ENCODE peak calls at places on chromosomes 11 and 22, in six cellular contexts. One of them, this sample, is unnamed.

GRCh38 chr11:85595285-85595884 is 31.8 kb downstream of the DLG2 start:
- DNase-seq in HAP-1: no peak
- DNase-seq in breast epithelium: no peak
- DNase-seq in ovary: no peak
- DNase-seq in PC-9: no peak
- DNase-seq in astrocyte: peak; percentile 37
- DNase-seq in this sample: peak; percentile 74

GRCh38 chr11:47109051-47109791 is 67.5 kb downstream of the ARFGAP2 start:
- DNase-seq in HAP-1: no peak
- DNase-seq in breast epithelium: no peak
- DNase-seq in ovary: no peak
- DNase-seq in PC-9: no peak
- DNase-seq in astrocyte: no peak
- DNase-seq in this sample: no peak

GRCh38 chr11:27443746-27444465 is 28.7 kb downstream of the LGR4 start:
- DNase-seq in HAP-1: peak; percentile 83
- DNase-seq in breast epithelium: no peak
- DNase-seq in ovary: no peak
- DNase-seq in PC-9: no peak
- DNase-seq in astrocyte: no peak
- DNase-seq in this sample: no peak

GRCh38 chr11:75766449-75767227 is 1.9 kb upstream of the DGAT2 start:
- DNase-seq in HAP-1: no peak
- DNase-seq in breast epithelium: no peak
- DNase-seq in ovary: no peak
- DNase-seq in PC-9: no peak
- DNase-seq in astrocyte: no peak
- DNase-seq in this sample: no peak

GRCh38 chr22:20084547-20085413 is 4.7 kb downstream of the DGCR8 start:
- DNase-seq in HAP-1: peak; percentile 75
- DNase-seq in breast epithelium: no peak
- DNase-seq in ovary: no peak
- DNase-seq in PC-9: no peak
- DNase-seq in astrocyte: no peak
- DNase-seq in this sample: no peak

GRCh38 chr11:17353228-17354021 is 1.8 kb downstream of the NCR3LG1 start:
- DNase-seq in HAP-1: peak; percentile 86
- DNase-seq in breast epithelium: peak; percentile 29
- DNase-seq in ovary: peak; percentile 73
- DNase-seq in PC-9: peak; percentile 42
- DNase-seq in astrocyte: peak; percentile 77
- DNase-seq in this sample: peak; percentile 65

GRCh38 chr22:29205598-29206371 is at the start of gene EMID1:
- DNase-seq in HAP-1: peak; percentile 69
- DNase-seq in breast epithelium: no peak
- DNase-seq in ovary: peak; percentile 57
- DNase-seq in PC-9: peak; percentile 28
- DNase-seq in astrocyte: no peak
- DNase-seq in this sample: peak; percentile 12

GRCh38 chr22:45925811-45926351 is 51.1 kb downstream of the WNT7B start:
- DNase-seq in HAP-1: no peak
- DNase-seq in breast epithelium: no peak
- DNase-seq in ovary: no peak
- DNase-seq in PC-9: peak; percentile 63
- DNase-seq in astrocyte: peak; percentile 20
- DNase-seq in this sample: peak; percentile 21

GRCh38 chr11:29507381-29507780 is 509.4 kb downstream of the KCNA4 start:
- DNase-seq in HAP-1: no peak
- DNase-seq in breast epithelium: no peak
- DNase-seq in ovary: no peak
- DNase-seq in PC-9: no peak
- DNase-seq in astrocyte: no peak
- DNase-seq in this sample: no peak

GRCh38 chr22:31230871-31231621 is 18.9 kb downstream of the LIMK2 start:
- DNase-seq in HAP-1: no peak
- DNase-seq in breast epithelium: no peak
- DNase-seq in ovary: peak; percentile 60
- DNase-seq in PC-9: peak; percentile 30
- DNase-seq in astrocyte: peak; percentile 38
- DNase-seq in this sample: peak; percentile 42

GRCh38 chr11:28139848-28140415 is 31.7 kb downstream of the METTL15 start:
- DNase-seq in HAP-1: peak; percentile 82
- DNase-seq in breast epithelium: no peak
- DNase-seq in ovary: no peak
- DNase-seq in PC-9: no peak
- DNase-seq in astrocyte: no peak
- DNase-seq in this sample: no peak

GRCh38 chr11:120029321-120029720 is 108.6 kb downstream of the TRIM29 start:
- DNase-seq in HAP-1: no peak
- DNase-seq in breast epithelium: no peak
- DNase-seq in ovary: no peak
- DNase-seq in PC-9: no peak
- DNase-seq in astrocyte: no peak
- DNase-seq in this sample: no peak
- H3K4me1 ChIP-seq in HAP-1: no peaks in the 10 kb centered on the region
- H3K4me1 ChIP-seq in breast epithelium: no peaks in the 10 kb centered on the region
- H3K4me1 ChIP-seq in ovary: no peaks in the 10 kb centered on the region
- H3K4me1 ChIP-seq in PC-9: no peaks in the 10 kb centered on the region
- H3K4me1 ChIP-seq in astrocyte: no peaks in the 10 kb centered on the region
- H3K4me1 ChIP-seq in this sample: no peaks in the 10 kb centered on the region

DNA sequence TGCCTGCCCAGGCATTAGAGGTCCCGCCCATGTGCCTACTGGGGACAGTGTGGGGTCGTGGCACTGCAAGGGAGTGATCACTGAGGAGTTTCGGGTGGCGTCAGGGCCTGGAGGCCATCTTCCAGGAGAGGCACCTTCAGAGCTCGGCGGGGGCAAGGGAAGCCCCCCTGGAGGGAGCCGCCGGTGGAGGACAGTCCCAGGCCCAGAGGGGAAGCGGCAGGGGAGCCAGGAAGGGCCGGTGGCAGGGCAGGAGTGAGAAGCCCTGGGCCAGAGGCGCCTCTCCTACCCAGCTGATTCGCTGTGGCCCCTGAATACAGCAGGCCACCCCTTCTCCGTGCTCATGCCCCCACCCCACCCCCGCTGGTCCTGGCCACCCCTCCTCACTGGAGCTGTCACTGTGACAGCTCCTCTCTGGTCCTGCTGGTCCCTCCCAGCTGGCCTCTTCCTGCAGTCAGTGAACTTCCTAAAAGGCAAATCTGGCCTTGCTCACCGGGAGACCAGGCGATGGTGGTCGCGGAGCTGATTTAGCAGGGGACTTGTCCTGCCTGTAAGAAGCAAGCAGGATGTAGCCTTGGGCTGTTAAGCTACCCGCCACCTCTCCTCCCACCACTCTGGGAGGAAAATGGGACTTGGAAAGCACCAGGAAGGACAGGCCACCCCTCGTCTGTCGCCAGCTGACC is 2.1 kb upstream of the MAPK11 start:
- DNase-seq in HAP-1: peak; percentile 52
- DNase-seq in breast epithelium: no peak
- DNase-seq in ovary: no peak
- DNase-seq in PC-9: no peak
- DNase-seq in astrocyte: no peak
- DNase-seq in this sample: no peak
- H3K4me1 ChIP-seq in HAP-1: peaks cover 10% of the 10 kb centered on the region
- H3K4me1 ChIP-seq in breast epithelium: peaks cover 12% of the 10 kb centered on the region
- H3K4me1 ChIP-seq in ovary: peaks cover 22% of the 10 kb centered on the region
- H3K4me1 ChIP-seq in PC-9: peaks cover 47% of the 10 kb centered on the region
- H3K4me1 ChIP-seq in astrocyte: peaks cover 19% of the 10 kb centered on the region
- H3K4me1 ChIP-seq in this sample: peaks cover 11% of the 10 kb centered on the region

GRCh38 chr22:49938565-49939136 is 20.2 kb downstream of the CRELD2 start:
- DNase-seq in HAP-1: no peak
- DNase-seq in breast epithelium: no peak
- DNase-seq in ovary: no peak
- DNase-seq in PC-9: no peak
- DNase-seq in astrocyte: no peak
- DNase-seq in this sample: no peak
- H3K4me1 ChIP-seq in HAP-1: peaks cover 11% of the 10 kb centered on the region
- H3K4me1 ChIP-seq in breast epithelium: peaks cover 14% of the 10 kb centered on the region
- H3K4me1 ChIP-seq in ovary: peaks cover 11% of the 10 kb centered on the region
- H3K4me1 ChIP-seq in PC-9: peaks cover 20% of the 10 kb centered on the region
- H3K4me1 ChIP-seq in astrocyte: peaks cover 18% of the 10 kb centered on the region
- H3K4me1 ChIP-seq in this sample: peaks cover 13% of the 10 kb centered on the region

GRCh38 chr11:11580012-11580411 is 41.8 kb downstream of the GALNT18 start:
- DNase-seq in HAP-1: no peak
- DNase-seq in breast epithelium: no peak
- DNase-seq in ovary: no peak
- DNase-seq in PC-9: no peak
- DNase-seq in astrocyte: no peak
- DNase-seq in this sample: no peak
- H3K4me1 ChIP-seq in HAP-1: no peaks in the 10 kb centered on the region
- H3K4me1 ChIP-seq in breast epithelium: no peaks in the 10 kb centered on the region
- H3K4me1 ChIP-seq in ovary: no peaks in the 10 kb centered on the region
- H3K4me1 ChIP-seq in PC-9: no peaks in the 10 kb centered on the region
- H3K4me1 ChIP-seq in astrocyte: peaks cover 14% of the 10 kb centered on the region
- H3K4me1 ChIP-seq in this sample: peaks cover 21% of the 10 kb centered on the region

GRCh38 chr11:13313005-13313819 is 35.6 kb downstream of the BMAL1 start:
- DNase-seq in HAP-1: no peak
- DNase-seq in breast epithelium: no peak
- DNase-seq in ovary: no peak
- DNase-seq in PC-9: peak; percentile 26
- DNase-seq in astrocyte: no peak
- DNase-seq in this sample: no peak

GRCh38 chr11:13314676-13315394 is 37.2 kb downstream of the BMAL1 start:
- DNase-seq in HAP-1: no peak
- DNase-seq in breast epithelium: no peak
- DNase-seq in ovary: no peak
- DNase-seq in PC-9: no peak
- DNase-seq in astrocyte: no peak
- DNase-seq in this sample: no peak

GRCh38 chr11:13316528-13316961 is 39.0 kb downstream of the BMAL1 start:
- DNase-seq in HAP-1: no peak
- DNase-seq in breast epithelium: no peak
- DNase-seq in ovary: peak; percentile 57
- DNase-seq in PC-9: no peak
- DNase-seq in astrocyte: peak; percentile 55
- DNase-seq in this sample: peak; percentile 62

GRCh38 chr11:13317293-13318080 is 39.9 kb downstream of the BMAL1 start:
- DNase-seq in HAP-1: no peak
- DNase-seq in breast epithelium: no peak
- DNase-seq in ovary: no peak
- DNase-seq in PC-9: no peak
- DNase-seq in astrocyte: no peak
- DNase-seq in this sample: no peak

DNA sequence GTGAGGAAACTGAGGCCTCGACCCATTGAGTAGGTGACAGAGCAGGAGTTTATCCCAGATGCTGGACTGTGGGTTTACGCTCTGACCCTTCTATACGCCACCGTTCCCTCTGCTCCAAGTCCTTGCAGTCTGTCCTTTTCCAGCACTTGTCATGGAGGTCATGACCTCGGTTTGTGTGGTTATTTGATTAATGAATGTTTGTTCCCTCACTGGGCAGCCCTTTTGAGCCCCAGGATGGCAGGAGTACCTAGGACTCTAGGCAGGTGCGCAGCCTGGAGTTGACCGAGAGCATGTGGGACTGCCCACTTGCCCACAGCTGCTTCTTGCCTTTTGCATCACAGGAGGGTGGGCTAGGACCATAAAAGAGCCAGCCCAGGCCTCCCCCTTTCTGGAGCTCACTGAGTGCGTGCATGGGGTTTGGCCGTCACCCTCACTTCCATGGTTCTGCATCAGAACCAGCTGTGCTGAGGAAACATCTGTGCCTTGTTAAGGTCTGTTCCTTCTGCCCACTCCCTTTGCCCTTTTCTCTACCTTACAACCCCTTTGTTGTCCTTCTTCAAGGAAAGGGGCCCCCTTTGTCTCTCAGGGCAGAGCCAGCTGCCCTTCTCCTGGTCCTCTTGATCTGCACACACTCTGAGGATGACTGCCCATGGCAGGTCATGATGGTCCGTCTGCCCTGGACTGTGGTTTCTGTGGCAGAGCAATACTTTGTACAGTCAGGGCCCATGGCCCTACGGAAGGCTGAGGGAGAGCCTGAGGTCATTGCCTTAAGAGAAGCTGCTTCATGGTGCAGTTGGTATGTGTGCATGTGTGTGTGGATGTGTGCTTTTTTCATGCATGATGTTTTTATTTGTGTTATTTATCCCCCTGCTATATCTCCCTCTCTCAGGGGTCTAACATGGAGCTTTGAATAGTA is 38.2 kb downstream of the BMAL1 start:
- DNase-seq in HAP-1: no peak
- DNase-seq in breast epithelium: no peak
- DNase-seq in ovary: no peak
- DNase-seq in PC-9: no peak
- DNase-seq in astrocyte: no peak
- DNase-seq in this sample: no peak
- H3K4me1 ChIP-seq in HAP-1: no peaks in the 10 kb centered on the region
- H3K4me1 ChIP-seq in breast epithelium: peaks cover 9% of the 10 kb centered on the region
- H3K4me1 ChIP-seq in ovary: peaks cover 33% of the 10 kb centered on the region
- H3K4me1 ChIP-seq in PC-9: no peaks in the 10 kb centered on the region
- H3K4me1 ChIP-seq in astrocyte: peaks cover 6% of the 10 kb centered on the region
- H3K4me1 ChIP-seq in this sample: peaks cover 12% of the 10 kb centered on the region

GRCh38 chr22:38786631-38787030 is 7.3 kb downstream of the DNAL4 start:
- DNase-seq in HAP-1: no peak
- DNase-seq in breast epithelium: no peak
- DNase-seq in ovary: no peak
- DNase-seq in PC-9: no peak
- DNase-seq in astrocyte: no peak
- DNase-seq in this sample: no peak
- H3K4me1 ChIP-seq in HAP-1: no peaks in the 10 kb centered on the region
- H3K4me1 ChIP-seq in breast epithelium: peaks cover 3% of the 10 kb centered on the region
- H3K4me1 ChIP-seq in ovary: peaks cover 25% of the 10 kb centered on the region
- H3K4me1 ChIP-seq in PC-9: peaks cover 10% of the 10 kb centered on the region
- H3K4me1 ChIP-seq in astrocyte: peaks cover 38% of the 10 kb centered on the region
- H3K4me1 ChIP-seq in this sample: peaks cover 4% of the 10 kb centered on the region

GRCh38 chr11:859394-860131 is 16.9 kb downstream of the TSPAN4 start:
- DNase-seq in HAP-1: peak; percentile 78
- DNase-seq in breast epithelium: no peak
- DNase-seq in ovary: peak; percentile 87
- DNase-seq in PC-9: peak; percentile 45
- DNase-seq in astrocyte: peak; percentile 62
- DNase-seq in this sample: peak; percentile 26
- H3K4me1 ChIP-seq in HAP-1: peaks cover 23% of the 10 kb centered on the region
- H3K4me1 ChIP-seq in breast epithelium: no peaks in the 10 kb centered on the region
- H3K4me1 ChIP-seq in ovary: peaks cover 12% of the 10 kb centered on the region
- H3K4me1 ChIP-seq in PC-9: no peaks in the 10 kb centered on the region
- H3K4me1 ChIP-seq in astrocyte: peaks cover 17% of the 10 kb centered on the region
- H3K4me1 ChIP-seq in this sample: no peaks in the 10 kb centered on the region

DNA sequence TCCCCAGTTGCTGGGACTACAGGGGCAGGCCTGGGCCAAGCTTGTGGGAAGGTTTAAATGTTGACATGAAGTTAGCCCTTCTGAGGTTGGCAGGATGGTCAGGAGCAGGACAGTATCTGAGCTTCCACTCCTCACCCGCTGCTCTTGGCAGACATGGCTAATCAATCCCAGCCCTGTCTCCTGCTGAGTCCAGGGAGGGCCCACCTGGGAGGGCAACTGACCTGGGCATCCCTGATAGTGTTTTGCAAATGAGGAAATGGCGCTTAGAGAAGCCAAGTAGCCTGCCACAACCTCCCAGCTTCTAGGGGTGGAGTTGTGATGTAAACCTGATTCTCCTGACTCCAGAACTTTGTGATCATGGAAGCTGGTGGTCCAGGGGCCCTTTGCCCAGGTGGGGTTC is 16.7 kb downstream of the FLRT1 start:
- DNase-seq in HAP-1: no peak
- DNase-seq in breast epithelium: no peak
- DNase-seq in ovary: no peak
- DNase-seq in PC-9: no peak
- DNase-seq in astrocyte: no peak
- DNase-seq in this sample: no peak
- H3K4me1 ChIP-seq in HAP-1: no peaks in the 10 kb centered on the region
- H3K4me1 ChIP-seq in breast epithelium: no peaks in the 10 kb centered on the region
- H3K4me1 ChIP-seq in ovary: no peaks in the 10 kb centered on the region
- H3K4me1 ChIP-seq in PC-9: no peaks in the 10 kb centered on the region
- H3K4me1 ChIP-seq in astrocyte: no peaks in the 10 kb centered on the region
- H3K4me1 ChIP-seq in this sample: no peaks in the 10 kb centered on the region

This sample was measured in PC-3.